ENCODE peak calls at places on chromosomes 4 and X, in five cellular contexts. One of them, this sample, is unnamed.
A peak's percentile ranks its signal among the peaks of the same experiment; 100 is the strongest.

GRCh38 chr4:107034091-107034698 is 1.9 kb downstream of the DKK2 start:
- DNase-seq in IMR-90: no peak
- DNase-seq in K562: no peak
- DNase-seq in A549: no peak
- DNase-seq in HepG2: peak; percentile 16
- DNase-seq in this sample: peak; percentile 71

GRCh38 chr4:102578819-102579218 is 77.7 kb downstream of the NFKB1 start:
- DNase-seq in IMR-90: no peak
- DNase-seq in K562: no peak
- DNase-seq in A549: no peak
- DNase-seq in HepG2: no peak
- DNase-seq in this sample: peak; percentile 44

GRCh38 chrX:98448524-98448923 is 1564.8 kb downstream of the RPA4 start:
- DNase-seq in IMR-90: no peak
- DNase-seq in K562: no peak
- DNase-seq in A549: no peak
- DNase-seq in HepG2: no peak
- DNase-seq in this sample: no peak

GRCh38 chr4:116016201-116016600 is 902.8 kb upstream of the NDST4 start:
- DNase-seq in IMR-90: peak; percentile 44
- DNase-seq in K562: no peak
- DNase-seq in A549: no peak
- DNase-seq in HepG2: no peak
- DNase-seq in this sample: no peak

GRCh38 chr4:172857026-172857425 is 311.6 kb upstream of the GALNT7 start:
- DNase-seq in IMR-90: no peak
- DNase-seq in K562: no peak
- DNase-seq in A549: no peak
- DNase-seq in HepG2: no peak
- DNase-seq in this sample: no peak

GRCh38 chr4:185839204-185839712 is 27.3 kb upstream of the SORBS2 start:
- DNase-seq in IMR-90: peak; percentile 91
- DNase-seq in K562: no peak
- DNase-seq in A549: peak; percentile 65
- DNase-seq in HepG2: no peak
- DNase-seq in this sample: peak; percentile 70

GRCh38 chrX:23334871-23335599 is 386 bp downstream of the PTCHD1 start:
- DNase-seq in IMR-90: no peak
- DNase-seq in K562: no peak
- DNase-seq in A549: no peak
- DNase-seq in HepG2: no peak
- DNase-seq in this sample: no peak

GRCh38 chr4:14111730-14112171 is 484.2 kb upstream of the BOD1L1 start:
- DNase-seq in IMR-90: peak; percentile 13
- DNase-seq in K562: no peak
- DNase-seq in A549: no peak
- DNase-seq in HepG2: no peak
- DNase-seq in this sample: no peak

GRCh38 chrX:132218100-132218807 is 993 bp downstream of the RAP2C start:
- DNase-seq in IMR-90: peak; percentile 83
- DNase-seq in K562: peak; percentile 85
- DNase-seq in A549: peak; percentile 91
- DNase-seq in HepG2: peak; percentile 73
- DNase-seq in this sample: peak; percentile 49

GRCh38 chr4:86218721-86219481 is 141.0 kb downstream of the MAPK10 start:
- DNase-seq in IMR-90: peak; percentile 53
- DNase-seq in K562: no peak
- DNase-seq in A549: no peak
- DNase-seq in HepG2: no peak
- DNase-seq in this sample: no peak

GRCh38 chrX:154748712-154749339 is 2.1 kb downstream of the GAB3 start:
- DNase-seq in IMR-90: peak; percentile 50
- DNase-seq in K562: peak; percentile 61
- DNase-seq in A549: peak; percentile 56
- DNase-seq in HepG2: peak; percentile 32
- DNase-seq in this sample: no peak

GRCh38 chrX:21873063-21873785 is 17.4 kb downstream of the YY2 start:
- DNase-seq in IMR-90: peak; percentile 46
- DNase-seq in K562: no peak
- DNase-seq in A549: no peak
- DNase-seq in HepG2: no peak
- DNase-seq in this sample: no peak
- TF ChIP-seq CTCF in IMR-90: no peak
- TF ChIP-seq CTCF in K562: no peak
- TF ChIP-seq CTCF in A549: no peak
- TF ChIP-seq CTCF in HepG2: no peak
- TF ChIP-seq CTCF in this sample: no peak

GRCh38 chrX:21738950-21739287 is 19.0 kb downstream of the SMPX start:
- DNase-seq in IMR-90: no peak
- DNase-seq in K562: no peak
- DNase-seq in A549: no peak
- DNase-seq in HepG2: no peak
- DNase-seq in this sample: no peak
- TF ChIP-seq MAFK in IMR-90: no peak
- TF ChIP-seq MAFK in K562: no peak
- TF ChIP-seq MAFK in A549: no peak
- TF ChIP-seq MAFK in HepG2: no peak
- TF ChIP-seq MAFK in this sample: no peak

DNA sequence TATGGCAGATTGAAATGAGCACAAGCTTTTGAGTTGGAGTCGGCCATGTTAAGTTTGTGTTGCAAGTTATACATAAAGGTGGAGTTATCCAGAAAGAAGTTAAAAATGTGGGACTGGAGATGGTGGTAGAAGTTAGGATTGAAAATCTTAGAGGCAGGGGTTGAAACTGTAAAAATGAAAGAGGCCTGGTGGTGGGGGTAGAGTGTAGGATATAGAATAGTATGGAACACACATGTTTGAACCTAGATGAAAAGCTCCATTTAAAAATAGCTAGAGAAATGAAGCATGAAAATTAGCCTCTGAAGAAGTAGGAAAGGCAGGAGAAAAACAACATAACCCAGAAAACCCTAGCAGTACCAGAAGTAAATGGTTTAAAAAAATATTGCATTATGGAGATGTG is 131.8 kb upstream of the ENPEP start:
- DNase-seq in IMR-90: no peak
- DNase-seq in K562: no peak
- DNase-seq in A549: peak; percentile 3
- DNase-seq in HepG2: no peak
- DNase-seq in this sample: no peak
- TF ChIP-seq CTCF in IMR-90: peak; percentile 28
- TF ChIP-seq CTCF in K562: peak; percentile 50
- TF ChIP-seq CTCF in A549: no peak
- TF ChIP-seq CTCF in HepG2: peak; percentile 21
- TF ChIP-seq CTCF in this sample: peak; percentile 62

DNA sequence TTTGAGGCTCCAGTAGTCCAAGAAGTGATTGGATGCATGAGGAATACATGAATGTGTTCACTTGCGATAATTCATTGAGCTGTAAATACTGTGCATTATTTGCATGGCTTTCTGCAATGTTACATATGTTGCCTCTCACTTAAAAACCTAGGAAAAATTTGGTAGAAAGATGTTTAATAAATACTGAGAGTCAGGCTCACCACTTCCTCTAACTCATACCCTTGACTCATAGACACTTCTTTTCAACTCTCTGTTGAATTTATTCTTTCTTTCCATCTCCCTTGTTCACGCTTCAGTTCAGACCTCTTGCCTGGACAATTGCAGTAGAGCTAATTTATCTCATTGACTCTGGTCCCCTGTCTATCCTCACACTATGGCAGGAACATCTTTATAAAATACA is 35.8 kb upstream of the LEF1 start:
- DNase-seq in IMR-90: no peak
- DNase-seq in K562: no peak
- DNase-seq in A549: no peak
- DNase-seq in HepG2: no peak
- DNase-seq in this sample: no peak
- TF ChIP-seq MAFK in IMR-90: no peak
- TF ChIP-seq MAFK in K562: no peak
- TF ChIP-seq MAFK in A549: no peak
- TF ChIP-seq MAFK in HepG2: no peak
- TF ChIP-seq MAFK in this sample: no peak

GRCh38 chr4:2598661-2599654 is 62.5 kb downstream of the FAM193A start:
- DNase-seq in IMR-90: peak; percentile 19
- DNase-seq in K562: no peak
- DNase-seq in A549: no peak
- DNase-seq in HepG2: no peak
- DNase-seq in this sample: no peak
- TF ChIP-seq CTCF in IMR-90: no peak
- TF ChIP-seq CTCF in K562: peak; percentile 42
- TF ChIP-seq CTCF in A549: no peak
- TF ChIP-seq CTCF in HepG2: peak; percentile 24
- TF ChIP-seq CTCF in this sample: peak; percentile 35

GRCh38 chrX:29477878-29478277 is 737.5 kb upstream of the MAGEB2 start:
- DNase-seq in IMR-90: no peak
- DNase-seq in K562: no peak
- DNase-seq in A549: no peak
- DNase-seq in HepG2: no peak
- DNase-seq in this sample: no peak

DNA sequence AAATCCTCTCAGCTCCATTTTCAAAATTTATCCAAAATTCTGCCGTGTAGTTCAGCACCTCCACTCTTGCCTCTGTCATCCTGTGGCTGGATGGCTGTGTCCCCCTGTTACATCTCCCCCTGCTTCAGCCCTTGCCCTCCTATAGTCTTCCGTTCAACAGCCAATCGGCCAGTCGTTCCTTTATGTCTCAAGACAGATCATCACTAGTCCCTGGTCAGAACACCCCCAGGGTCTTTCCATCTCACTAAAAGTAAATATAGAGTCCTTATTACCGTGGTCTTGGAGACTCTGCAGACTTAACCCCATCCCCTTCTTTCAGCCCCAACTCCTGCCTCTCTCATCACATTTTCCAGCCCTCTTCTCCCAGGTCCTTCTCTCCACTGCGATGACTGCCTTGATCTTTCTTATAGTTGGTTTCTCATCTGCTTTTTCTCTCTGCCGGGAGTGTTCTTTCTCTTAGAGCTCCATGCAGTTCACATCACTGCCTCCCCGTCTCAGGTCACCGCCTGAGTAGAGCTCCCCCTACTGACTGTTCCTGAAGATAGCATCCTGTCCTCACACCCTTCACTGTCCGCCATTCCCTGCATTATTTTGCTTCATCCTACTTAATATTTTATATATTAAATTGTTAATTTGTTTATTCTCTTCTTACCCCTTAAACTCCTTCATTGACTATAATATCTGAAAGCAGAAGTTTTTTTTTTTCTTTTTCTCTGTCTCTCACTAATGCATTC is 736.9 kb upstream of the MAGEB2 start:
- DNase-seq in IMR-90: peak; percentile 26
- DNase-seq in K562: peak; percentile 9
- DNase-seq in A549: peak; percentile 25
- DNase-seq in HepG2: peak; percentile 0
- DNase-seq in this sample: peak; percentile 1
- TF ChIP-seq MAFK in IMR-90: no peak
- TF ChIP-seq MAFK in K562: no peak
- TF ChIP-seq MAFK in A549: no peak
- TF ChIP-seq MAFK in HepG2: no peak
- TF ChIP-seq MAFK in this sample: no peak

DNA sequence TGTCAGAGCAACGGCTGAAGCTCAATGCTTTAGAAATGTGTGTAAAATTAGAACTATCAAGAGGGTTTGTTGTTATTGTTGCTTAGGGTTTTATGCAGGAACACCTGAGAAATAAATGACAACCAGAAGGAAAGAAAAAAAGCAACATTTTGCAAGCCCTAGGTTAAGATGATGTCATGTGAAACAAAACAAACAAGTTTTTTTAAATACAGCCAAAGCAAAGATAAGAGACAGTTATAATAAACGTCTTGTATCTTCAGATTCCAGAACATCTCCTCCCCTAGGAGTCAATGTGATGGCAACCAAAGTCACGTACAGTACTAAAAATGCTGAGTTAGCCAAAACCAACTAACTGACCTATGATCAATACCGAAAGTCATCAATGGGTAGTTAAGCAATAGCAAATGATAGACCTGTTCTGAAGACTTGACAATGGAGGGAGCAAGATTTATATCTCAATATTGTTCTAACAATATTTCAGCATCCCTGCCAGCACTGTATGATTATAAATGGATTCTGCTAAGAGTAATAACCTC is 55.3 kb upstream of the NOCT start:
- DNase-seq in IMR-90: no peak
- DNase-seq in K562: no peak
- DNase-seq in A549: no peak
- DNase-seq in HepG2: no peak
- DNase-seq in this sample: no peak
- TF ChIP-seq CTCF in IMR-90: no peak
- TF ChIP-seq CTCF in K562: no peak
- TF ChIP-seq CTCF in A549: no peak
- TF ChIP-seq CTCF in HepG2: no peak
- TF ChIP-seq CTCF in this sample: no peak

GRCh38 chrX:2928583-2929434 is at the start of gene ARSD:
- DNase-seq in IMR-90: peak; percentile 86
- DNase-seq in K562: no peak
- DNase-seq in A549: peak; percentile 73
- DNase-seq in HepG2: peak; percentile 74
- DNase-seq in this sample: peak; percentile 81

GRCh38 chrX:2931612-2932011 is 2.5 kb upstream of the ARSD start:
- DNase-seq in IMR-90: no peak
- DNase-seq in K562: no peak
- DNase-seq in A549: no peak
- DNase-seq in HepG2: no peak
- DNase-seq in this sample: no peak

GRCh38 chrX:2926664-2927275 is 2.4 kb downstream of the ARSD start:
- DNase-seq in IMR-90: no peak
- DNase-seq in K562: no peak
- DNase-seq in A549: no peak
- DNase-seq in HepG2: no peak
- DNase-seq in this sample: no peak

GRCh38 chrX:2931155-2931554 is 2.0 kb upstream of the ARSD start:
- DNase-seq in IMR-90: no peak
- DNase-seq in K562: no peak
- DNase-seq in A549: no peak
- DNase-seq in HepG2: no peak
- DNase-seq in this sample: no peak

DNA sequence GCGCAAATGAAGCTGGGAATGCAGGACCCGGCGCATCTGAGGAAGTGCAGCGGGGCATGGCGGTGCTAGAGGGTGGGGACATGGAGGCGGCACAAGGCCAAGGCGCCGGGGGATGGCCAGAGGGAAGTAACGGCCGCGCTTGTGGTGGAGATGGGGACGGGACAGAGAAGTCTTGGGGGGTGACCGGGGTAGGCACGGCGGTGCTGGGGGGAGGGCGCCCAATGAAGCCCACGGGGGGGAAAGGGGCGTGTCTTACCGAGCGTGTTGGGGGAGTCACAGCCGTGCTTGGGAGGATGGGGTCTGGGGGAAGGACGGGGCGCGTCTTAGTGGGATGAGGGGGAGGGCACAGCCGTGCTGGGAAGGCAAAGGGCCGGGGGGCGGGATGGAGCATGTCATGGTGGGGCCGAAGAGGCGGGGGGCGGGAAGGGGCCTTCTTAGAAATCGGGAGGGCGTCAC is 984 bp downstream of the ARSD start:
- DNase-seq in IMR-90: peak; percentile 47
- DNase-seq in K562: no peak
- DNase-seq in A549: peak; percentile 52
- DNase-seq in HepG2: peak; percentile 55
- DNase-seq in this sample: peak; percentile 65
- TF ChIP-seq MAFK in IMR-90: no peak
- TF ChIP-seq MAFK in K562: no peak
- TF ChIP-seq MAFK in A549: no peak
- TF ChIP-seq MAFK in HepG2: no peak
- TF ChIP-seq MAFK in this sample: no peak